ENCODE peak calls at places on chromosomes 5 and 9, in ten cellular contexts. One of them, this sample, is unnamed.

GRCh38 chr5:157285310-157286035 is 19.6 kb downstream of the CYFIP2 start:
- DNase-seq in upper lobe of right lung: no peak
- DNase-seq in neuronal stem cell: no peak
- DNase-seq in esophagus squamous epithelium: no peak
- DNase-seq in pancreas: no peak
- DNase-seq in astrocyte: no peak
- DNase-seq in kidney: no peak
- DNase-seq in psoas muscle: no peak
- DNase-seq in body of pancreas: no peak
- DNase-seq in AG04450: no peak
- DNase-seq in this sample: no peak

GRCh38 chr9:117375956-117376355 is 38.9 kb downstream of the ASTN2 start:
- DNase-seq in upper lobe of right lung: no peak
- DNase-seq in neuronal stem cell: no peak
- DNase-seq in esophagus squamous epithelium: no peak
- DNase-seq in pancreas: no peak
- DNase-seq in astrocyte: no peak
- DNase-seq in kidney: no peak
- DNase-seq in psoas muscle: no peak
- DNase-seq in body of pancreas: no peak
- DNase-seq in AG04450: no peak
- DNase-seq in this sample: no peak

GRCh38 chr9:1077616-1078015 is 27.5 kb downstream of the DMRT2 start:
- DNase-seq in upper lobe of right lung: no peak
- DNase-seq in neuronal stem cell: no peak
- DNase-seq in esophagus squamous epithelium: no peak
- DNase-seq in pancreas: no peak
- DNase-seq in astrocyte: no peak
- DNase-seq in kidney: no peak
- DNase-seq in psoas muscle: no peak
- DNase-seq in body of pancreas: no peak
- DNase-seq in AG04450: no peak
- DNase-seq in this sample: no peak

GRCh38 chr5:66339896-66340295 is 195.8 kb downstream of the SREK1 start:
- DNase-seq in upper lobe of right lung: no peak
- DNase-seq in neuronal stem cell: no peak
- DNase-seq in esophagus squamous epithelium: no peak
- DNase-seq in pancreas: no peak
- DNase-seq in astrocyte: no peak
- DNase-seq in kidney: no peak
- DNase-seq in psoas muscle: no peak
- DNase-seq in body of pancreas: no peak
- DNase-seq in AG04450: no peak
- DNase-seq in this sample: no peak

GRCh38 chr5:84383816-84384603 is 670 bp downstream of the EDIL3 start:
- DNase-seq in upper lobe of right lung: peak
- DNase-seq in neuronal stem cell: peak
- DNase-seq in esophagus squamous epithelium: no peak
- DNase-seq in pancreas: no peak
- DNase-seq in astrocyte: peak
- DNase-seq in kidney: peak
- DNase-seq in psoas muscle: peak
- DNase-seq in body of pancreas: peak
- DNase-seq in AG04450: no peak
- DNase-seq in this sample: peak

GRCh38 chr9:124769451-124770358 is 1.4 kb downstream of the NR6A1 start:
- DNase-seq in upper lobe of right lung: peak
- DNase-seq in neuronal stem cell: no peak
- DNase-seq in esophagus squamous epithelium: no peak
- DNase-seq in pancreas: peak
- DNase-seq in astrocyte: no peak
- DNase-seq in kidney: peak
- DNase-seq in psoas muscle: peak
- DNase-seq in body of pancreas: peak
- DNase-seq in AG04450: no peak
- DNase-seq in this sample: peak

GRCh38 chr5:38695021-38695961 is 138.8 kb upstream of the LIFR start:
- DNase-seq in upper lobe of right lung: no peak
- DNase-seq in neuronal stem cell: peak
- DNase-seq in esophagus squamous epithelium: no peak
- DNase-seq in pancreas: no peak
- DNase-seq in astrocyte: no peak
- DNase-seq in kidney: no peak
- DNase-seq in psoas muscle: no peak
- DNase-seq in body of pancreas: no peak
- DNase-seq in AG04450: no peak
- DNase-seq in this sample: no peak

GRCh38 chr5:132437604-132438275 is 52.8 kb downstream of the IRF1 start:
- DNase-seq in upper lobe of right lung: peak
- DNase-seq in neuronal stem cell: no peak
- DNase-seq in esophagus squamous epithelium: no peak
- DNase-seq in pancreas: no peak
- DNase-seq in astrocyte: peak
- DNase-seq in kidney: peak
- DNase-seq in psoas muscle: peak
- DNase-seq in body of pancreas: peak
- DNase-seq in AG04450: peak
- DNase-seq in this sample: peak

GRCh38 chr9:88745281-88746001 is 210.5 kb downstream of the NXNL2 start:
- DNase-seq in upper lobe of right lung: no peak
- DNase-seq in neuronal stem cell: no peak
- DNase-seq in esophagus squamous epithelium: no peak
- DNase-seq in pancreas: no peak
- DNase-seq in astrocyte: peak
- DNase-seq in kidney: peak
- DNase-seq in psoas muscle: no peak
- DNase-seq in body of pancreas: no peak
- DNase-seq in AG04450: peak
- DNase-seq in this sample: no peak

GRCh38 chr5:153445875-153446567 is 44.4 kb upstream of the GRIA1 start:
- DNase-seq in upper lobe of right lung: peak
- DNase-seq in neuronal stem cell: no peak
- DNase-seq in esophagus squamous epithelium: no peak
- DNase-seq in pancreas: peak
- DNase-seq in astrocyte: no peak
- DNase-seq in kidney: no peak
- DNase-seq in psoas muscle: no peak
- DNase-seq in body of pancreas: peak
- DNase-seq in AG04450: no peak
- DNase-seq in this sample: no peak

GRCh38 chr9:119961774-119962408 is 592.7 kb upstream of the BRINP1 start:
- DNase-seq in upper lobe of right lung: peak
- DNase-seq in neuronal stem cell: peak
- DNase-seq in esophagus squamous epithelium: no peak
- DNase-seq in pancreas: peak
- DNase-seq in astrocyte: no peak
- DNase-seq in kidney: no peak
- DNase-seq in psoas muscle: peak
- DNase-seq in body of pancreas: peak
- DNase-seq in AG04450: no peak
- DNase-seq in this sample: no peak

GRCh38 chr5:177297922-177298321 is 5.6 kb downstream of the RAB24 start:
- DNase-seq in upper lobe of right lung: no peak
- DNase-seq in neuronal stem cell: no peak
- DNase-seq in esophagus squamous epithelium: no peak
- DNase-seq in pancreas: no peak
- DNase-seq in astrocyte: no peak
- DNase-seq in kidney: no peak
- DNase-seq in psoas muscle: no peak
- DNase-seq in body of pancreas: no peak
- DNase-seq in AG04450: no peak
- DNase-seq in this sample: no peak

GRCh38 chr5:177300236-177300880 is 3.2 kb downstream of the RAB24 start:
- DNase-seq in upper lobe of right lung: no peak
- DNase-seq in neuronal stem cell: no peak
- DNase-seq in esophagus squamous epithelium: no peak
- DNase-seq in pancreas: no peak
- DNase-seq in astrocyte: peak
- DNase-seq in kidney: no peak
- DNase-seq in psoas muscle: no peak
- DNase-seq in body of pancreas: peak
- DNase-seq in AG04450: peak
- DNase-seq in this sample: peak

GRCh38 chr5:177301503-177302165 is 1.9 kb downstream of the RAB24 start:
- DNase-seq in upper lobe of right lung: no peak
- DNase-seq in neuronal stem cell: no peak
- DNase-seq in esophagus squamous epithelium: no peak
- DNase-seq in pancreas: peak
- DNase-seq in astrocyte: no peak
- DNase-seq in kidney: peak
- DNase-seq in psoas muscle: peak
- DNase-seq in body of pancreas: peak
- DNase-seq in AG04450: no peak
- DNase-seq in this sample: no peak

GRCh38 chr5:177300971-177301370 is 2.5 kb downstream of the RAB24 start:
- DNase-seq in upper lobe of right lung: no peak
- DNase-seq in neuronal stem cell: no peak
- DNase-seq in esophagus squamous epithelium: no peak
- DNase-seq in pancreas: no peak
- DNase-seq in astrocyte: no peak
- DNase-seq in kidney: no peak
- DNase-seq in psoas muscle: no peak
- DNase-seq in body of pancreas: no peak
- DNase-seq in AG04450: no peak
- DNase-seq in this sample: no peak

GRCh38 chr5:177299711-177300110 is 3.8 kb downstream of the RAB24 start:
- DNase-seq in upper lobe of right lung: no peak
- DNase-seq in neuronal stem cell: no peak
- DNase-seq in esophagus squamous epithelium: no peak
- DNase-seq in pancreas: no peak
- DNase-seq in astrocyte: no peak
- DNase-seq in kidney: no peak
- DNase-seq in psoas muscle: no peak
- DNase-seq in body of pancreas: no peak
- DNase-seq in AG04450: no peak
- DNase-seq in this sample: no peak
- H3K27ac ChIP-seq in upper lobe of right lung: peak
- H3K27ac ChIP-seq in neuronal stem cell: no peak
- H3K27ac ChIP-seq in esophagus squamous epithelium: peak
- H3K27ac ChIP-seq in pancreas: peak
- H3K27ac ChIP-seq in astrocyte: no peak
- H3K27ac ChIP-seq in kidney: peak
- H3K27ac ChIP-seq in psoas muscle: peak
- H3K27ac ChIP-seq in body of pancreas: no peak
- H3K27ac ChIP-seq in AG04450: peak
- H3K27ac ChIP-seq in this sample: peak

GRCh38 chr5:108382784-108383358 is 973 bp upstream of the FBXL17 start:
- DNase-seq in upper lobe of right lung: no peak
- DNase-seq in neuronal stem cell: peak
- DNase-seq in esophagus squamous epithelium: no peak
- DNase-seq in pancreas: no peak
- DNase-seq in astrocyte: no peak
- DNase-seq in kidney: no peak
- DNase-seq in psoas muscle: no peak
- DNase-seq in body of pancreas: peak
- DNase-seq in AG04450: no peak
- DNase-seq in this sample: peak

GRCh38 chr5:108379722-108380530 is 2.0 kb downstream of the FBXL17 start:
- DNase-seq in upper lobe of right lung: no peak
- DNase-seq in neuronal stem cell: no peak
- DNase-seq in esophagus squamous epithelium: no peak
- DNase-seq in pancreas: no peak
- DNase-seq in astrocyte: peak
- DNase-seq in kidney: no peak
- DNase-seq in psoas muscle: no peak
- DNase-seq in body of pancreas: no peak
- DNase-seq in AG04450: no peak
- DNase-seq in this sample: no peak

GRCh38 chr5:108381955-108382783 is at the start of gene FBXL17:
- DNase-seq in upper lobe of right lung: peak
- DNase-seq in neuronal stem cell: peak
- DNase-seq in esophagus squamous epithelium: peak
- DNase-seq in pancreas: peak
- DNase-seq in astrocyte: peak
- DNase-seq in kidney: peak
- DNase-seq in psoas muscle: peak
- DNase-seq in body of pancreas: peak
- DNase-seq in AG04450: peak
- DNase-seq in this sample: peak

GRCh38 chr5:108381034-108381954 is 604 bp downstream of the FBXL17 start:
- DNase-seq in upper lobe of right lung: peak
- DNase-seq in neuronal stem cell: peak
- DNase-seq in esophagus squamous epithelium: peak
- DNase-seq in pancreas: peak
- DNase-seq in astrocyte: peak
- DNase-seq in kidney: peak
- DNase-seq in psoas muscle: peak
- DNase-seq in body of pancreas: peak
- DNase-seq in AG04450: no peak
- DNase-seq in this sample: peak

GRCh38 chr5:108380531-108381021 is 1.3 kb downstream of the FBXL17 start:
- DNase-seq in upper lobe of right lung: peak
- DNase-seq in neuronal stem cell: peak
- DNase-seq in esophagus squamous epithelium: no peak
- DNase-seq in pancreas: peak
- DNase-seq in astrocyte: peak
- DNase-seq in kidney: peak
- DNase-seq in psoas muscle: peak
- DNase-seq in body of pancreas: peak
- DNase-seq in AG04450: no peak
- DNase-seq in this sample: no peak
- H3K27ac ChIP-seq in upper lobe of right lung: peak
- H3K27ac ChIP-seq in neuronal stem cell: peak
- H3K27ac ChIP-seq in esophagus squamous epithelium: peak
- H3K27ac ChIP-seq in pancreas: peak
- H3K27ac ChIP-seq in astrocyte: no peak
- H3K27ac ChIP-seq in kidney: peak
- H3K27ac ChIP-seq in psoas muscle: peak
- H3K27ac ChIP-seq in body of pancreas: peak
- H3K27ac ChIP-seq in AG04450: no peak
- H3K27ac ChIP-seq in this sample: peak

GRCh38 chr9:121266356-121266755 is 1.6 kb upstream of the GSN start:
- DNase-seq in upper lobe of right lung: no peak
- DNase-seq in neuronal stem cell: no peak
- DNase-seq in esophagus squamous epithelium: no peak
- DNase-seq in pancreas: no peak
- DNase-seq in astrocyte: no peak
- DNase-seq in kidney: no peak
- DNase-seq in psoas muscle: no peak
- DNase-seq in body of pancreas: no peak
- DNase-seq in AG04450: no peak
- DNase-seq in this sample: no peak
- H3K27ac ChIP-seq in upper lobe of right lung: no peak
- H3K27ac ChIP-seq in neuronal stem cell: no peak
- H3K27ac ChIP-seq in esophagus squamous epithelium: no peak
- H3K27ac ChIP-seq in pancreas: no peak
- H3K27ac ChIP-seq in astrocyte: no peak
- H3K27ac ChIP-seq in kidney: no peak
- H3K27ac ChIP-seq in psoas muscle: no peak
- H3K27ac ChIP-seq in body of pancreas: no peak
- H3K27ac ChIP-seq in AG04450: no peak
- H3K27ac ChIP-seq in this sample: no peak

DNA sequence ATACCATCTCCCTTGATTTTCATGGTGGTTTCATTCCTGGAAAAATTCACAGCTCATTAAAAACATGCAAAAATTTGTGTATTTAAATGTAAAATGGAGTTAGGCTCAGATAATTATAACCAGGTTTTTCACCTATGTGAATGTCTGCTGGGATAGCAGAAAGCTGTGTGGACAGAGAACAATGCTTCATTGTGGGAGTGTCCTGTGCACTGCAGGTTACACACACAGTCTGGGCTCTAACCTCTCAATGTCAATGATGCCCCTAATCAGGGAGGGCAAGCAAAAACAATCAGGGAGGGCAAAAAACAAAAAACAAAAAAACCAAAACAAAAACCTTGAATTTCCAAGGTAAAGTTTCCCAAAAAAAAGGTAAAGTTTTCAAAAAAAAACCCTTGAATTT is 158.9 kb upstream of the KLF9 start:
- DNase-seq in upper lobe of right lung: no peak
- DNase-seq in neuronal stem cell: no peak
- DNase-seq in esophagus squamous epithelium: no peak
- DNase-seq in pancreas: no peak
- DNase-seq in astrocyte: no peak
- DNase-seq in kidney: no peak
- DNase-seq in psoas muscle: no peak
- DNase-seq in body of pancreas: no peak
- DNase-seq in AG04450: no peak
- DNase-seq in this sample: no peak
- H3K27ac ChIP-seq in upper lobe of right lung: no peak
- H3K27ac ChIP-seq in neuronal stem cell: no peak
- H3K27ac ChIP-seq in esophagus squamous epithelium: peak
- H3K27ac ChIP-seq in pancreas: no peak
- H3K27ac ChIP-seq in astrocyte: no peak
- H3K27ac ChIP-seq in kidney: no peak
- H3K27ac ChIP-seq in psoas muscle: no peak
- H3K27ac ChIP-seq in body of pancreas: no peak
- H3K27ac ChIP-seq in AG04450: no peak
- H3K27ac ChIP-seq in this sample: no peak